ENCODE peak calls at places on chromosomes 2 and 18, in ten cellular contexts. One of them, this sample, is unnamed.

GRCh38 chr2:101559576-101559975 is 84.7 kb upstream of the RFX8 start:
- DNase-seq in sigmoid colon: no peak
- DNase-seq in kidney: no peak
- DNase-seq in tibial artery: no peak
- DNase-seq in thoracic aorta: no peak
- DNase-seq in spleen: no peak
- DNase-seq in astrocyte: peak; percentile 32
- DNase-seq in fibroblast of lung: peak; percentile 17
- DNase-seq in lower lobe of right lung: no peak
- DNase-seq in HCT116: no peak
- DNase-seq in this sample: peak; percentile 58

GRCh38 chr18:14941792-14942191 is 193.8 kb downstream of the ANKRD30B start:
- DNase-seq in fibroblast of lung: no peak
- DNase-seq in spleen: no peak
- DNase-seq in astrocyte: no peak
- DNase-seq in thoracic aorta: no peak
- DNase-seq in HCT116: no peak
- DNase-seq in sigmoid colon: no peak
- DNase-seq in kidney: peak; percentile 47
- DNase-seq in lower lobe of right lung: no peak
- DNase-seq in tibial artery: no peak
- DNase-seq in this sample: no peak

GRCh38 chr2:130341562-130342019 is 1.1 kb upstream of the IMP4 start:
- DNase-seq in sigmoid colon: no peak
- DNase-seq in spleen: no peak
- DNase-seq in fibroblast of lung: no peak
- DNase-seq in kidney: no peak
- DNase-seq in HCT116: no peak
- DNase-seq in astrocyte: no peak
- DNase-seq in thoracic aorta: no peak
- DNase-seq in tibial artery: no peak
- DNase-seq in lower lobe of right lung: no peak
- DNase-seq in this sample: no peak

GRCh38 chr2:131419447-131419846 is 55.5 kb upstream of the RAB6D start:
- DNase-seq in thoracic aorta: no peak
- DNase-seq in spleen: no peak
- DNase-seq in HCT116: no peak
- DNase-seq in kidney: no peak
- DNase-seq in tibial artery: no peak
- DNase-seq in astrocyte: peak; percentile 8
- DNase-seq in sigmoid colon: no peak
- DNase-seq in lower lobe of right lung: no peak
- DNase-seq in fibroblast of lung: no peak
- DNase-seq in this sample: no peak

GRCh38 chr18:50045126-50045525 is 149.8 kb downstream of the MYO5B start:
- DNase-seq in astrocyte: no peak
- DNase-seq in spleen: no peak
- DNase-seq in tibial artery: no peak
- DNase-seq in HCT116: no peak
- DNase-seq in kidney: no peak
- DNase-seq in thoracic aorta: no peak
- DNase-seq in sigmoid colon: no peak
- DNase-seq in lower lobe of right lung: no peak
- DNase-seq in fibroblast of lung: no peak
- DNase-seq in this sample: no peak

GRCh38 chr2:100980046-100980445 is 22.0 kb upstream of the RPL31 start:
- DNase-seq in astrocyte: no peak
- DNase-seq in lower lobe of right lung: no peak
- DNase-seq in sigmoid colon: peak; percentile 21
- DNase-seq in thoracic aorta: no peak
- DNase-seq in fibroblast of lung: no peak
- DNase-seq in tibial artery: no peak
- DNase-seq in HCT116: no peak
- DNase-seq in kidney: no peak
- DNase-seq in spleen: no peak
- DNase-seq in this sample: no peak

GRCh38 chr2:230128943-230129342 is 60.2 kb upstream of the SLC16A14 start:
- DNase-seq in tibial artery: no peak
- DNase-seq in sigmoid colon: no peak
- DNase-seq in thoracic aorta: no peak
- DNase-seq in astrocyte: peak; percentile 51
- DNase-seq in kidney: no peak
- DNase-seq in HCT116: no peak
- DNase-seq in spleen: no peak
- DNase-seq in lower lobe of right lung: no peak
- DNase-seq in fibroblast of lung: peak; percentile 85
- DNase-seq in this sample: no peak

GRCh38 chr2:158457826-158458616 is 1.3 kb downstream of the PKP4 start:
- DNase-seq in tibial artery: peak; percentile 45
- DNase-seq in kidney: peak; percentile 93
- DNase-seq in thoracic aorta: peak; percentile 13
- DNase-seq in spleen: no peak
- DNase-seq in fibroblast of lung: peak; percentile 40
- DNase-seq in HCT116: no peak
- DNase-seq in astrocyte: peak; percentile 45
- DNase-seq in sigmoid colon: peak; percentile 78
- DNase-seq in lower lobe of right lung: peak; percentile 89
- DNase-seq in this sample: peak; percentile 66

GRCh38 chr18:36315736-36316135 is 18.2 kb downstream of the FHOD3 start:
- DNase-seq in sigmoid colon: no peak
- DNase-seq in kidney: peak; percentile 57
- DNase-seq in thoracic aorta: no peak
- DNase-seq in HCT116: no peak
- DNase-seq in fibroblast of lung: no peak
- DNase-seq in spleen: no peak
- DNase-seq in tibial artery: no peak
- DNase-seq in astrocyte: peak; percentile 80
- DNase-seq in lower lobe of right lung: no peak
- DNase-seq in this sample: no peak

DNA sequence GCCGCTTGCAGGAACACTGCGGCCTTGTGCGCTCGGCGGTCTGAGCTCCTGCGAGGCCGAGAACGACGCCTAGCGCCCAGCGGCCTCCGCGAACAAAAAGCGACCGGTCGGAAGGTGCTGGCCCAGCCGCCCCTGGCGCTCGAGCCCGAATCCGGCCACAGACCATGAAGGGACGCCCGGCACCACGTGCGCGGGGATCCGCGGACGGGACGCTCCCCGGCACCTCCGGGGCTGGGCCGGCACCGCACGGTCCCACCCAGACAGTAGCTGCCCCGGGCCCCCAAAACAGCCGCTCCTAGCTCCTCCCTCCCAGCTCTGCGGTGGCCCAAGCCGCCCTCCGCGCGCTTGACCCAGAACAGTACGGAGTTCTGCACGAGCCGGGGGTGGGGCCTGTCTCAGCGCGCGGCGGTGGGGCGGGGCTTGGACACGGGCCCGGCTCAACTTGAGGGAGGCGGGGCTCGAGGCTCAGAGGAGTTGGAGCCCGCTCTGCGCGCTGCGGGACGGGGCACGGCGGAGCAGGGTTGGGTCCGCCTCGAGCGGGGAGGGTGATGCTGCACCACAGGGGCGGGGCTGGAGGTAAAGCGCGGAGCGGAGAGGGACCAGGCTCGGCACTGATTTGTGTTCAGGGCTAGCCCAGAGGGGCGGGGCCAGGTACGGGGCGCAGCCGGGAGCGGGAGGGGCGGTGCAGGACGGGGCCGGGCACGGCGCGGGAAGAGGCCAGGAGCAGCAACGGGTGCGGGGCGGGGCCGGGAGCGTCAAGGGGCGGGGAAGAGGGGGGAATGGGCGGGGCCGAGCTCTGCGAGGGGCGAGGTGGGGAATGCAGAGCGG is 538 bp upstream of the IMPA2 start:
- DNase-seq in fibroblast of lung: peak; percentile 98
- DNase-seq in spleen: peak; percentile 100
- DNase-seq in tibial artery: peak; percentile 97
- DNase-seq in sigmoid colon: peak; percentile 100
- DNase-seq in HCT116: peak; percentile 93
- DNase-seq in thoracic aorta: peak; percentile 92
- DNase-seq in kidney: peak; percentile 100
- DNase-seq in lower lobe of right lung: peak; percentile 99
- DNase-seq in astrocyte: peak; percentile 93
- DNase-seq in this sample: peak; percentile 99
- H3K4me1 ChIP-seq in fibroblast of lung: no peaks in the 10 kb centered on the region
- H3K4me1 ChIP-seq in spleen: peaks cover 39% of the 10 kb centered on the region
- H3K4me1 ChIP-seq in tibial artery: peaks cover 13% of the 10 kb centered on the region
- H3K4me1 ChIP-seq in sigmoid colon: peaks cover 36% of the 10 kb centered on the region
- H3K4me1 ChIP-seq in HCT116: peaks cover 44% of the 10 kb centered on the region
- H3K4me1 ChIP-seq in thoracic aorta: peaks cover 21% of the 10 kb centered on the region
- H3K4me1 ChIP-seq in kidney: peaks cover 9% of the 10 kb centered on the region
- H3K4me1 ChIP-seq in lower lobe of right lung: peaks cover 45% of the 10 kb centered on the region
- H3K4me1 ChIP-seq in astrocyte: no peaks in the 10 kb centered on the region
- H3K4me1 ChIP-seq in this sample: peaks cover 4% of the 10 kb centered on the region

GRCh38 chr2:148549001-148549400 is 95.5 kb upstream of the EPC2 start:
- DNase-seq in HCT116: no peak
- DNase-seq in astrocyte: no peak
- DNase-seq in fibroblast of lung: no peak
- DNase-seq in tibial artery: no peak
- DNase-seq in kidney: no peak
- DNase-seq in spleen: no peak
- DNase-seq in lower lobe of right lung: no peak
- DNase-seq in thoracic aorta: no peak
- DNase-seq in sigmoid colon: no peak
- DNase-seq in this sample: no peak
- TF ChIP-seq CTCF in HCT116: no peak
- TF ChIP-seq CTCF in astrocyte: no peak
- TF ChIP-seq CTCF in fibroblast of lung: no peak
- TF ChIP-seq CTCF in tibial artery: no peak
- TF ChIP-seq CTCF in kidney: no peak
- TF ChIP-seq CTCF in spleen: no peak
- TF ChIP-seq CTCF in lower lobe of right lung: no peak
- TF ChIP-seq CTCF in thoracic aorta: no peak
- TF ChIP-seq CTCF in sigmoid colon: no peak
- TF ChIP-seq CTCF in this sample: no peak

DNA sequence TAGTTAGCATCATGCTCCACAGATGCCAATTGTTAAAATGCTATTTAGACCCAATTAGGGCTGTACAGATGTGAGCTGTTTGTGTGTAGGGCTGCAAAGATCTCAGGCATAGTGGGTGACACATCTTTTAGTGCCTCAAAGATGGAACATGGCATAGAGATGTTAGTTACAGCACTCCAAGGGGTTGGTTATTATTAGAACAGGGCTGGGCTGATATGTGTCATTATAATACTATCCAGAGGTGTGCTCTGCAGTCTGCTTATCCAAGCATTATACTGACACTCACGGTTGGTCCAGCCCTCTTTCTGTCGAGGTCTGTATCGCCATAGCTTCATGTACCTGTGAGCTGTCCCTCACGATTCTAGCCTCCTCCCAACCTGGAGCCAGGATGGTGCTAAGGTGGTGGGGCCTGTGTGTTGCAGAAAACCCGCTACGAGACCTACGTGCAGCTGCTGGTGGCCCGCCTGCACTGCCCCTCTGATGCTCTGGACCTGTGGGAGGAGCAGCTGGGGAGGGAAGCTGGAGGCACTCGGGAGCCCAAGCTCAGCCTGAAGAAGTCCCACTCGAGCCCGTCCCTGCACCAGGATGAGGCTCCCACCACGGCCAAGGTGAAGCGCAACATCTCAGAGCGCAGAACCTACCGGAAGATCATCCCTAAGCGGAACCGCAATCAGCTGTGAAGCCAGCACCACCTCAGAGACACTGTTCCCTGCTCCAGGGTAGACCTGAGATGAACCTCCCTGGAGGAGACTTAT is 27.1 kb downstream of the PSD4 start:
- DNase-seq in thoracic aorta: no peak
- DNase-seq in kidney: no peak
- DNase-seq in sigmoid colon: no peak
- DNase-seq in HCT116: no peak
- DNase-seq in fibroblast of lung: no peak
- DNase-seq in tibial artery: no peak
- DNase-seq in spleen: peak; percentile 72
- DNase-seq in astrocyte: no peak
- DNase-seq in lower lobe of right lung: no peak
- DNase-seq in this sample: no peak
- H3K36me3 ChIP-seq in thoracic aorta: no peaks in the 10 kb centered on the region
- H3K36me3 ChIP-seq in kidney: peaks cover 2% of the 10 kb centered on the region
- H3K36me3 ChIP-seq in sigmoid colon: no peaks in the 10 kb centered on the region
- H3K36me3 ChIP-seq in HCT116: no peaks in the 10 kb centered on the region
- H3K36me3 ChIP-seq in fibroblast of lung: no peaks in the 10 kb centered on the region
- H3K36me3 ChIP-seq in tibial artery: no peaks in the 10 kb centered on the region
- H3K36me3 ChIP-seq in spleen: no peaks in the 10 kb centered on the region
- H3K36me3 ChIP-seq in astrocyte: no peaks in the 10 kb centered on the region
- H3K36me3 ChIP-seq in lower lobe of right lung: peaks cover 40% of the 10 kb centered on the region
- H3K36me3 ChIP-seq in this sample: no peaks in the 10 kb centered on the region

GRCh38 chr2:197240713-197241050 is 69.9 kb downstream of the ANKRD44 start:
- DNase-seq in tibial artery: no peak
- DNase-seq in lower lobe of right lung: no peak
- DNase-seq in sigmoid colon: no peak
- DNase-seq in spleen: no peak
- DNase-seq in kidney: no peak
- DNase-seq in thoracic aorta: no peak
- DNase-seq in HCT116: no peak
- DNase-seq in fibroblast of lung: no peak
- DNase-seq in astrocyte: no peak
- DNase-seq in this sample: no peak

GRCh38 chr2:197241590-197241989 is 69.0 kb downstream of the ANKRD44 start:
- DNase-seq in thoracic aorta: no peak
- DNase-seq in tibial artery: no peak
- DNase-seq in kidney: no peak
- DNase-seq in astrocyte: no peak
- DNase-seq in sigmoid colon: no peak
- DNase-seq in lower lobe of right lung: no peak
- DNase-seq in HCT116: no peak
- DNase-seq in spleen: no peak
- DNase-seq in fibroblast of lung: no peak
- DNase-seq in this sample: no peak

GRCh38 chr2:197242719-197243118 is 67.9 kb downstream of the ANKRD44 start:
- DNase-seq in astrocyte: no peak
- DNase-seq in kidney: no peak
- DNase-seq in tibial artery: no peak
- DNase-seq in spleen: no peak
- DNase-seq in HCT116: no peak
- DNase-seq in sigmoid colon: no peak
- DNase-seq in lower lobe of right lung: no peak
- DNase-seq in fibroblast of lung: no peak
- DNase-seq in thoracic aorta: no peak
- DNase-seq in this sample: no peak

GRCh38 chr2:197240018-197240712 is 70.4 kb downstream of the ANKRD44 start:
- DNase-seq in fibroblast of lung: no peak
- DNase-seq in thoracic aorta: no peak
- DNase-seq in sigmoid colon: no peak
- DNase-seq in kidney: no peak
- DNase-seq in HCT116: no peak
- DNase-seq in astrocyte: no peak
- DNase-seq in spleen: no peak
- DNase-seq in lower lobe of right lung: no peak
- DNase-seq in tibial artery: no peak
- DNase-seq in this sample: no peak

GRCh38 chr2:197241153-197241552 is 69.4 kb downstream of the ANKRD44 start:
- DNase-seq in thoracic aorta: no peak
- DNase-seq in spleen: no peak
- DNase-seq in fibroblast of lung: no peak
- DNase-seq in astrocyte: no peak
- DNase-seq in sigmoid colon: no peak
- DNase-seq in lower lobe of right lung: no peak
- DNase-seq in tibial artery: no peak
- DNase-seq in HCT116: no peak
- DNase-seq in kidney: no peak
- DNase-seq in this sample: no peak
- H3K4me1 ChIP-seq in thoracic aorta: peaks cover 17% of the 10 kb centered on the region
- H3K4me1 ChIP-seq in spleen: peaks cover 92% of the 10 kb centered on the region
- H3K4me1 ChIP-seq in fibroblast of lung: no peaks in the 10 kb centered on the region
- H3K4me1 ChIP-seq in astrocyte: no peaks in the 10 kb centered on the region
- H3K4me1 ChIP-seq in sigmoid colon: peaks cover 57% of the 10 kb centered on the region
- H3K4me1 ChIP-seq in lower lobe of right lung: peaks cover 41% of the 10 kb centered on the region
- H3K4me1 ChIP-seq in tibial artery: peaks cover 26% of the 10 kb centered on the region
- H3K4me1 ChIP-seq in HCT116: no peaks in the 10 kb centered on the region
- H3K4me1 ChIP-seq in kidney: no peaks in the 10 kb centered on the region
- H3K4me1 ChIP-seq in this sample: peaks cover 4% of the 10 kb centered on the region